ENCODE peak calls at places on chromosomes 6 and 20, in eight cellular contexts. J is HCEC 1CT; T is stomach; Y is iPS-NIHi11; C is EL; P is left lung; X is naive thymus-derived CD8-positive, alpha-beta T cell; Z is fibroblast of lung. F is an unnamed sample.

GRCh38 chr6:37674161-37674560 is 23.5 kb downstream of the MDGA1 start:
- DNase-seq in J (no peak), T (no peak), Y (no peak), C (no peak), P (no peak), X (no peak), Z (no peak), F (peak; percentile 97)

GRCh38 chr6:139868576-139868975 is 494.1 kb upstream of the CITED2 start:
- DNase-seq in J (no peak), T (no peak), Y (no peak), C (no peak), P (no peak), X (no peak), Z (no peak), F (no peak)

GRCh38 chr20:47524385-47524784 is 22.7 kb downstream of the NCOA3 start:
- DNase-seq in J (no peak), T (no peak), Y (no peak), C (no peak), P (no peak), X (no peak), Z (no peak), F (no peak)

GRCh38 chr6:6711832-6712231 is 123.3 kb downstream of the LY86 start:
- DNase-seq in J (no peak), T (no peak), Y (no peak), C (no peak), P (peak; percentile 60), X (peak; percentile 39), Z (no peak), F (peak; percentile 66)

GRCh38 chr6:134797400-134798113 is 152.3 kb downstream of the ALDH8A1 start:
- DNase-seq in J (no peak), T (no peak), Y (no peak), C (no peak), P (no peak), X (no peak), Z (no peak), F (no peak)

GRCh38 chr20:51335329-51335841 is 207.1 kb downstream of the NFATC2 start:
- DNase-seq in J (peak; percentile 99), T (no peak), Y (no peak), C (peak; percentile 99), P (no peak), X (no peak), Z (peak; percentile 100), F (no peak)

GRCh38 chr20:35830264-35830663 is 58.4 kb downstream of the PHF20 start:
- DNase-seq in J (no peak), T (no peak), Y (no peak), C (no peak), P (no peak), X (no peak), Z (no peak), F (no peak)

GRCh38 chr6:47083586-47084047 is 41.5 kb upstream of the ADGRF1 start:
- DNase-seq in J (peak; percentile 67), T (peak; percentile 88), Y (peak; percentile 38), C (peak; percentile 38), P (peak; percentile 86), X (no peak), Z (peak; percentile 94), F (peak; percentile 77)

GRCh38 chr20:18524646-18525045 is 16.9 kb downstream of the SEC23B start:
- DNase-seq in J (peak; percentile 77), T (no peak), Y (no peak), C (peak; percentile 88), P (no peak), X (no peak), Z (peak; percentile 70), F (no peak)

GRCh38 chr6:136921521-136921935 is 573 bp upstream of the SLC35D3 start:
- DNase-seq in J (no peak), T (no peak), Y (peak; percentile 60), C (peak; percentile 30), P (no peak), X (peak; percentile 8), Z (no peak), F (no peak)

GRCh38 chr6:52546192-52546591 is 30.7 kb downstream of the TRAM2 start:
- DNase-seq in J (no peak), T (no peak), Y (no peak), C (no peak), P (no peak), X (no peak), Z (no peak), F (no peak)

GRCh38 chr6:112939543-112939942 is 592.4 kb downstream of the RFPL4B start:
- DNase-seq in J (no peak), T (no peak), Y (no peak), C (no peak), P (no peak), X (no peak), Z (peak; percentile 60), F (peak; percentile 15)

F was measured in pons.